ENCODE peak calls at places on chromosomes 1 and 21, in eight cellular contexts. H is astrocyte of the spinal cord, C is lower lobe of right lung, P is AG09319, T is spleen, Y is lung, O is left lung, J is AG10803. M is an unnamed sample.

GRCh38 chr1:187641907-187642306 is 813.2 kb downstream of the PLA2G4A start:
- DNase-seq in T (no peak), P (no peak), O (no peak), H (no peak), J (no peak), C (no peak), Y (no peak), M (no peak)

GRCh38 chr1:208544058-208544457 is 299.9 kb upstream of the PLXNA2 start:
- DNase-seq in T (no peak), O (no peak), P (no peak), Y (no peak), C (no peak), J (no peak), H (no peak), M (no peak)

GRCh38 chr21:45448283-45448809 is 43.4 kb downstream of the COL18A1 start:
- DNase-seq in J (no peak), T (no peak), O (no peak), P (no peak), Y (no peak), H (no peak), C (no peak), M (no peak)

GRCh38 chr1:97902067-97902466 is 18.8 kb downstream of the DPYD start:
- DNase-seq in Y (no peak), T (no peak), C (no peak), O (no peak), J (no peak), P (no peak), H (no peak), M (no peak)

GRCh38 chr21:45632897-45633260 is 10.6 kb upstream of the PCBP3 start:
- DNase-seq in O (no peak), J (no peak), H (no peak), C (no peak), P (no peak), T (no peak), Y (no peak), M (no peak)

GRCh38 chr1:42322577-42322976 is 12.5 kb downstream of the FOXJ3 start:
- DNase-seq in C (no peak), O (no peak), T (no peak), J (peak), Y (no peak), H (peak), P (no peak), M (no peak)

GRCh38 chr1:119012383-119012782 is 24.2 kb upstream of the TBX15 start:
- DNase-seq in T (no peak), O (no peak), J (no peak), H (no peak), P (no peak), C (no peak), Y (no peak), M (no peak)

GRCh38 chr1:78358145-78358544 is 132.6 kb upstream of the PTGFR start:
- DNase-seq in H (no peak), O (no peak), Y (no peak), C (no peak), P (no peak), J (no peak), T (no peak), M (no peak)

GRCh38 chr1:53518775-53519174 is 59.6 kb downstream of the DMRTB1 start:
- DNase-seq in H (no peak), T (no peak), P (no peak), O (no peak), J (no peak), Y (no peak), C (no peak), M (no peak)

GRCh38 chr1:150995896-150996295 is 10.8 kb downstream of the MINDY1 start:
- DNase-seq in P (no peak), H (no peak), Y (no peak), T (no peak), O (no peak), J (peak), C (no peak), M (peak)

GRCh38 chr1:62823556-62823955 is 39.6 kb downstream of the ATG4C start:
- DNase-seq in J (no peak), O (no peak), T (no peak), P (no peak), Y (no peak), H (peak), C (no peak), M (no peak)

GRCh38 chr1:58862728-58863385 is 79.0 kb upstream of the JUN start:
- DNase-seq in Y (no peak), H (no peak), P (no peak), O (no peak), T (no peak), J (no peak), C (no peak), M (no peak)

GRCh38 chr1:213335084-213335483 is 284.0 kb downstream of the RPS6KC1 start:
- DNase-seq in C (no peak), P (no peak), Y (no peak), O (no peak), H (no peak), T (no peak), J (no peak), M (no peak)

GRCh38 chr1:181855380-181855779 is 206.1 kb downstream of the ZNF648 start:
- DNase-seq in T (no peak), O (no peak), J (no peak), H (no peak), P (no peak), Y (no peak), C (no peak), M (no peak)

GRCh38 chr1:56301791-56302190 is 277.6 kb downstream of the PLPP3 start:
- DNase-seq in O (no peak), H (peak), J (peak), P (peak), Y (no peak), C (no peak), T (no peak), M (no peak)

GRCh38 chr1:19648689-19649088 is 4.6 kb downstream of the NBL1 start:
- DNase-seq in P (no peak), J (peak), H (no peak), Y (no peak), T (no peak), O (no peak), C (no peak), M (no peak)

GRCh38 chr1:20698195-20698910 is 19.5 kb downstream of the KIF17 start:
- DNase-seq in T (no peak), C (no peak), Y (no peak), J (peak), O (no peak), H (peak), P (no peak), M (no peak)

GRCh38 chr1:57770772-57771171 is 346.9 kb upstream of the DAB1 start:
- DNase-seq in O (no peak), H (no peak), J (no peak), Y (no peak), C (no peak), P (no peak), T (no peak), M (no peak)

GRCh38 chr1:85327759-85328158 is 51.3 kb upstream of the BCL10 start:
- DNase-seq in C (no peak), P (no peak), H (no peak), O (no peak), J (no peak), Y (no peak), T (no peak), M (no peak)

GRCh38 chr1:248786106-248786665 is 30.6 kb upstream of the LYPD8 start:
- DNase-seq in T (no peak), H (no peak), J (no peak), O (no peak), P (no peak), Y (no peak), C (no peak), M (no peak)

GRCh38 chr1:194873328-194873923 is 1687.0 kb upstream of the B3GALT2 start:
- DNase-seq in P (no peak), C (no peak), J (no peak), T (no peak), O (no peak), Y (no peak), H (no peak), M (no peak)

GRCh38 chr1:117820694-117821381 is 108.6 kb downstream of the GDAP2 start:
- DNase-seq in P (no peak), J (peak), T (no peak), H (no peak), O (no peak), C (no peak), Y (no peak), M (no peak)

GRCh38 chr1:87718241-87718950 is 389.7 kb downstream of the LMO4 start:
- DNase-seq in O (no peak), C (no peak), H (no peak), Y (no peak), P (no peak), J (no peak), T (no peak), M (no peak)

GRCh38 chr1:1080122-1080753 is 6.1 kb upstream of the RNF223 start:
- DNase-seq in O (peak), T (peak), Y (peak), C (peak), H (no peak), P (no peak), J (peak), M (peak)

GRCh38 chr1:173506437-173506836 is 29.3 kb downstream of the PRDX6 start:
- DNase-seq in P (no peak), C (no peak), Y (no peak), O (no peak), J (no peak), H (no peak), T (no peak), M (no peak)

DNA sequence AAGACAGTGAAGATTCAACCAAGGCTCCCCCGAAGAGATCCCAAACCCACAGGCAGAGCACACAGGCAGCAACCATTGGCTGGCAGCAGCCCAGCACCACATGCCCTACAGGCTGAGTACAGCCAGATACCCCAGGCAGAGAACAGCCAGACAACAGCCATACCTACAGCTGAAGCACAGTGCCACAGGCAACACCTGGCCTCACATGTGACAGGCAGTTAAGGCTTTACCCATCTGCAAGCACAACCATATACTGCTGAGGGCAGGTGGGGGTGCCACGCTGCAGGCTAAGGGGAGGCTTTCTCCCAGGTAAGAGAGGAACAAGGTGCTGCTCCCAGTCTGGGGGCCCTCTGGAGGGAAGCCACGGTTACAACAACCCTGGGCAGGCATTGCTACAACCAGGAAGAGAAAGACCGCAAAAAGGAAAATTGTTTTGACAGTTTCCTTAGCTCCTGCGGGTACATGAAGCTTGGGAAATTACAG is 12.3 kb downstream of the CHIT1 start:
- DNase-seq in O (no peak), H (no peak), Y (no peak), T (no peak), C (no peak), J (no peak), P (no peak), M (no peak)
- TF ChIP-seq CTCF in O (no peak), H (no peak), Y (no peak), T (no peak), C (no peak), J (no peak), P (no peak), M (no peak)

GRCh38 chr1:233240367-233240766 is 55.2 kb downstream of the PCNX2 start:
- DNase-seq in J (peak), Y (no peak), P (peak), C (no peak), O (no peak), H (no peak), T (no peak), M (no peak)

GRCh38 chr1:233242827-233243483 is 52.6 kb downstream of the PCNX2 start:
- DNase-seq in T (no peak), P (no peak), C (no peak), O (no peak), J (peak), H (no peak), Y (no peak), M (no peak)

GRCh38 chr1:233238884-233239432 is 56.6 kb downstream of the PCNX2 start:
- DNase-seq in O (no peak), P (no peak), H (no peak), T (no peak), J (no peak), C (no peak), Y (no peak), M (no peak)

GRCh38 chr1:233241782-233242181 is 53.7 kb downstream of the PCNX2 start:
- DNase-seq in T (no peak), J (no peak), P (no peak), H (no peak), O (no peak), Y (no peak), C (no peak), M (no peak)

DNA sequence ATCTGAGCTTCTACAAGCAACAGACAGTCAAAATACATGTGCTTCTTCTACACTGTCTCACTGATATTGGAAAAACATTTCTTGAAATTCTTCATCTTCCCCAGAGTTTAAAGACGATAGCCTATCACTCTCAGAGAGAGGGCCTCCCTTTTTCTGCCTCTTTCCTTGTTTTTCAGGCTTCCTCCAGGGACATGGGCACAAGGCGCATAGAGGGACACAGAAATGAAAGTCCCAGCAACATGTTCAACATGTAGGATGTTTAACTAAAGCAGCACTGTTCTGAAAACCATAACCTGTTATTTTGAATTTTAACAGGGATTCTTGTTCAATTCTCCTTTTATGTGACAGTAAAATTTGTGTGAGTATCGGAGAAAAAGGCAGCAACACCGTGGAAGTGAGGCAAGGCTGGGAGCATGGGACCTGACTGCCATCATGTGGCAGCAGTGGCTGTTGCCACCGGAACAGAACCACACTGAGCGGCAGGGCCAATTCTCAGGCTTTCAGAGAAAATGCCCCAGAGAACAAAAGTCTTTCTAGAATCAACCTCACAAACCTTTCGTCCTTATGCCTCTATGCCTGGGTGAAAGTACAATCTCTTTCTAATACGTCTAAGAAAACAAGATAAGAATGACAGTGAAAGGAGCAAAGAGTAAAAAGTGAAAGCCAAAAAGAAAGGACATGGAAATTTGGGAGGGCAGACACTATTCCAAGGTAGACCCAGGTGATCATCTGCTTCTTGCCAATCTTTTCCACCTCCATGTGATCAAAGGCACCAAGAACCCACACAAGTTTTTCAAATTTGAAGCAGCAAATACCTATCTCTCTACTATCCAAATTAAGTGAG is 54.5 kb downstream of the PCNX2 start:
- DNase-seq in C (peak), T (peak), H (peak), P (no peak), O (peak), Y (peak), J (peak), M (peak)
- TF ChIP-seq CTCF in C (peak), T (peak), H (peak), P (peak), O (peak), Y (peak), J (peak), M (peak)

GRCh38 chr1:175073633-175074032 is 6.0 kb downstream of the TNN start:
- DNase-seq in H (no peak), O (no peak), T (no peak), Y (no peak), C (no peak), J (no peak), P (no peak), M (no peak)
- TF ChIP-seq CTCF in H (no peak), O (no peak), T (no peak), Y (no peak), C (no peak), J (no peak), P (no peak), M (no peak)

GRCh38 chr1:35340519-35340918 is 72.0 kb downstream of the ZMYM4 start:
- DNase-seq in Y (no peak), J (no peak), H (no peak), C (no peak), P (no peak), T (no peak), O (no peak), M (peak)

GRCh38 chr1:35350872-35351271 is 82.4 kb downstream of the ZMYM4 start:
- DNase-seq in J (no peak), O (no peak), P (no peak), C (no peak), H (no peak), T (no peak), Y (no peak), M (no peak)

DNA sequence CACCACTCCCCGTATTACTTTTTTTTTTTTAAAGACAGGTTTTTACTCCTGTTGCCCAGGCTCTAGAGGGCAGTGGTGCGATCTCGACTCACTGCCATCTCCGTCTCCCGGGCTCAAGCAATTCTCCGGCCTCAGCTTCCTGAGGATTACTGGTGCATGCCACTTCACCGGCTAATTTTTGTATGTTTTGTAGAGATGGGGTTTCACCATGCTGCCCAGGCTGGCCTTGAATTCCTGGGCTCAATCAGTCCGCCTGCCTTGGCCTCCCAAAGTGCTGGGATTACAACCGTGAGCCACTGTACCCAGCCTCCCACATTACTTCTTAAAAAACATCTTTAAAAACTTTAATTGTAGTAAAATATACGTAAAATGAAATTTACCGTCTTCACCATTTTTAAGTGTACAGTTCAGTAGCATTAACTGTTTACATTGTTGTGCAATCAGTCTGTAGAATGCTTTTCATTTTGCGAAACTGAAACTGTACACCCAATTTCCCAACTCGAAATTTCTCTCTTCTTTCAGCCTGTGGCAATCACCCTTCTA is 77.0 kb downstream of the ZMYM4 start:
- DNase-seq in O (peak), C (peak), P (no peak), T (no peak), Y (peak), H (no peak), J (no peak), M (no peak)
- TF ChIP-seq CTCF in O (no peak), C (peak), P (no peak), T (no peak), Y (no peak), H (no peak), J (no peak), M (no peak)

GRCh38 chr1:45584351-45585109 is 689 bp downstream of the NASP start:
- DNase-seq in C (peak), P (peak), H (peak), T (peak), J (peak), Y (peak), O (peak), M (peak)
- TF ChIP-seq CTCF in C (no peak), P (peak), H (no peak), T (no peak), J (peak), Y (no peak), O (no peak), M (no peak)

DNA sequence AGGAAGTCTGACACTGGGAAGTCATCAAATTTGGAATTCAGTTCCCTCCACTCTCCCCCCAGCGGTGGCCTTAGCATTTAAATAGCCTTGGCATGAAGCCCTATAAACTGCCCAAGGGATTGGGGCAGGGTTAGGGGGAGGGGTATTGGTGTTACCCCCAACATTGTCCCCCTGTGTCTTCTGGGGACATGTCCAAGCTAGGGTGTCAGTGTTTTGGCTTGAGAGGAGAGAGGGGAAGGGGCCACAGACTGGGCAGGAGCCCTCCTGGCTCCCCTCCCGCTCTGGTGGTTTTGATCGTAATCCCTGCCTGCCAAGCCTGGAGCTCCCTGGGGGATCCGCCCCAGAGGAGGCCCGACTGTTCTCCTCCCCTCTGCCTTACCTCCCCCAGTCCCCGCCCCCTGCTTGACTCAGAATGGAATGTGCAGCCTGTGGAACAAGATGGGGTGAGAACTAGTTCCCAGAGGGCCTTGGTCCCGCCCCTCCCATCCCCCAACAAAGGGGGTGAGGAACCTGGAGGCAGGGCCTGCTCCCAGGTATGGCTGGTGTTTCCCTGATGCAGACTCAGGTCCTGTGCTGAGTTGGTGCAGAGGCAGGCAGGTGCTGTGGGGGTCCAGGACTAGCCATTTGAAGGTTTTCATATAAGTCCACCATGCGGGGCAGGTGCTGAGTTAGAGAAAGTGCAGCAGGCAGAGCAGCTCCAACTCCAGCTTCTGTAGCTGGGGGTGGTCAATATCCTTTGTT is 7.4 kb downstream of the SOX13 start:
- DNase-seq in Y (peak), T (peak), P (no peak), J (peak), O (peak), C (peak), H (peak), M (peak)
- TF ChIP-seq CTCF in Y (no peak), T (no peak), P (no peak), J (no peak), O (no peak), C (no peak), H (no peak), M (no peak)

DNA sequence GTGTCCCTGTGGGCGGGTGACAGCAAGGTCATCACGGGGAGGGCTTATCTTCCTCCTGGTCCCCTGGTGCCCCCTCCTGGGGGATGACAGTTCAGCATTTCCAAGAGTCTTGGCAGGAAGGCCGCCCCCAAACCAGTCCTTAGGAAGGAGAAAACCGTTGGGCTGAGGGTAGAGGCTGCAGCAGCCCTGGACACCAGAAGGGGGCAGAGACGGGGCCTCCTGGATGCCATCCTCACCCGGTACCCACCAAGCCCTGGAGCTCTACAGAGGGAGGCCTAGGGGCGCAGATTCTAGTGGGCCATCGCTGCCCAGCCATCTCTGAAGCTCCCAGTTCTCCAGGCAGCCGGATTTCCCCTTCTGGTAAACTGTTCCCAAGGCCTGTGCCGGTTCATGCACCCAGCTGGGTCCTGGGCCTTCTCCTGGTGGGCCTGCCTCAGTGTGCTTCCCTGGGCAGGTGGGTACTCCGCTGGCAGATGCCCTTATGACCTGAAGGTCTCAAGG is 14.8 kb upstream of the ZNF669 start:
- DNase-seq in H (peak), O (no peak), T (peak), J (peak), Y (no peak), C (no peak), P (no peak), M (peak)
- TF ChIP-seq CTCF in H (peak), O (no peak), T (no peak), J (no peak), Y (no peak), C (no peak), P (no peak), M (no peak)

M was measured in nephron progenitor cell.